ENCODE peak calls at places on chromosomes 7 and 10, in six cellular contexts. One of them, this sample, is unnamed.

GRCh38 chr7:143331179-143331825 is 15.4 kb downstream of the CLCN1 start:
- DNase-seq in AG04449: peak; percentile 81
- DNase-seq in GM23248: peak; percentile 98
- DNase-seq in CD4-positive, alpha-beta memory T cell: no peak
- DNase-seq in endothelial cell of umbilical vein: no peak
- DNase-seq in psoas muscle: no peak
- DNase-seq in this sample: no peak

GRCh38 chr7:138814806-138815332 is 16.9 kb upstream of the ATP6V0A4 start:
- DNase-seq in psoas muscle: no peak
- DNase-seq in endothelial cell of umbilical vein: no peak
- DNase-seq in CD4-positive, alpha-beta memory T cell: no peak
- DNase-seq in GM23248: no peak
- DNase-seq in AG04449: no peak
- DNase-seq in this sample: no peak

GRCh38 chr10:12943425-12943824 is 58.1 kb downstream of the CCDC3 start:
- DNase-seq in psoas muscle: no peak
- DNase-seq in CD4-positive, alpha-beta memory T cell: no peak
- DNase-seq in AG04449: no peak
- DNase-seq in GM23248: no peak
- DNase-seq in endothelial cell of umbilical vein: no peak
- DNase-seq in this sample: no peak

GRCh38 chr7:139108256-139109187 is 998 bp downstream of the ZC3HAV1 start:
- DNase-seq in endothelial cell of umbilical vein: peak; percentile 40
- DNase-seq in GM23248: peak; percentile 55
- DNase-seq in CD4-positive, alpha-beta memory T cell: no peak
- DNase-seq in psoas muscle: peak; percentile 26
- DNase-seq in AG04449: no peak
- DNase-seq in this sample: peak; percentile 54

GRCh38 chr7:121510858-121511482 is 114.9 kb upstream of the FAM3C start:
- DNase-seq in psoas muscle: no peak
- DNase-seq in endothelial cell of umbilical vein: peak; percentile 10
- DNase-seq in AG04449: no peak
- DNase-seq in GM23248: no peak
- DNase-seq in CD4-positive, alpha-beta memory T cell: no peak
- DNase-seq in this sample: no peak

GRCh38 chr7:14403587-14403986 is 414.1 kb upstream of the ETV1 start:
- DNase-seq in CD4-positive, alpha-beta memory T cell: no peak
- DNase-seq in GM23248: no peak
- DNase-seq in AG04449: no peak
- DNase-seq in endothelial cell of umbilical vein: no peak
- DNase-seq in psoas muscle: no peak
- DNase-seq in this sample: no peak

GRCh38 chr7:124351950-124352349 is 319.1 kb upstream of the TMEM229A start:
- DNase-seq in psoas muscle: no peak
- DNase-seq in CD4-positive, alpha-beta memory T cell: no peak
- DNase-seq in GM23248: no peak
- DNase-seq in AG04449: no peak
- DNase-seq in endothelial cell of umbilical vein: no peak
- DNase-seq in this sample: no peak

GRCh38 chr7:24756989-24757798 is at the start of gene GSDME:
- DNase-seq in AG04449: no peak
- DNase-seq in GM23248: peak; percentile 83
- DNase-seq in CD4-positive, alpha-beta memory T cell: peak; percentile 6
- DNase-seq in endothelial cell of umbilical vein: peak; percentile 63
- DNase-seq in psoas muscle: peak; percentile 77
- DNase-seq in this sample: peak; percentile 55

GRCh38 chr10:123427386-123427785 is 238.8 kb upstream of the GPR26 start:
- DNase-seq in GM23248: peak; percentile 43
- DNase-seq in psoas muscle: no peak
- DNase-seq in AG04449: no peak
- DNase-seq in endothelial cell of umbilical vein: no peak
- DNase-seq in CD4-positive, alpha-beta memory T cell: no peak
- DNase-seq in this sample: no peak

GRCh38 chr10:111944331-111944730 is 239.2 kb downstream of the GPAM start:
- DNase-seq in CD4-positive, alpha-beta memory T cell: no peak
- DNase-seq in AG04449: no peak
- DNase-seq in GM23248: no peak
- DNase-seq in endothelial cell of umbilical vein: no peak
- DNase-seq in psoas muscle: no peak
- DNase-seq in this sample: no peak

GRCh38 chr7:45387837-45388236 is 186.3 kb upstream of the ADCY1 start:
- DNase-seq in endothelial cell of umbilical vein: no peak
- DNase-seq in AG04449: no peak
- DNase-seq in psoas muscle: no peak
- DNase-seq in CD4-positive, alpha-beta memory T cell: no peak
- DNase-seq in GM23248: no peak
- DNase-seq in this sample: no peak

GRCh38 chr7:83466187-83466923 is 182.6 kb downstream of the SEMA3E start:
- DNase-seq in endothelial cell of umbilical vein: no peak
- DNase-seq in CD4-positive, alpha-beta memory T cell: no peak
- DNase-seq in AG04449: no peak
- DNase-seq in GM23248: no peak
- DNase-seq in psoas muscle: no peak
- DNase-seq in this sample: no peak

GRCh38 chr10:85997544-85997943 is 369.1 kb downstream of the GRID1 start:
- DNase-seq in GM23248: no peak
- DNase-seq in endothelial cell of umbilical vein: no peak
- DNase-seq in AG04449: no peak
- DNase-seq in psoas muscle: no peak
- DNase-seq in CD4-positive, alpha-beta memory T cell: no peak
- DNase-seq in this sample: no peak

GRCh38 chr10:31136951-31137885 is 105.6 kb upstream of the ZNF438 start:
- DNase-seq in psoas muscle: no peak
- DNase-seq in endothelial cell of umbilical vein: peak; percentile 54
- DNase-seq in AG04449: no peak
- DNase-seq in CD4-positive, alpha-beta memory T cell: peak; percentile 25
- DNase-seq in GM23248: peak; percentile 48
- DNase-seq in this sample: no peak

GRCh38 chr7:130902755-130903357 is 168.8 kb upstream of the KLF14 start:
- DNase-seq in AG04449: no peak
- DNase-seq in CD4-positive, alpha-beta memory T cell: no peak
- DNase-seq in psoas muscle: no peak
- DNase-seq in endothelial cell of umbilical vein: no peak
- DNase-seq in GM23248: no peak
- DNase-seq in this sample: peak; percentile 2

GRCh38 chr7:127652333-127653248 is 597 bp downstream of the SND1 start:
- DNase-seq in AG04449: no peak
- DNase-seq in GM23248: peak; percentile 70
- DNase-seq in CD4-positive, alpha-beta memory T cell: no peak
- DNase-seq in endothelial cell of umbilical vein: peak; percentile 39
- DNase-seq in psoas muscle: no peak
- DNase-seq in this sample: no peak

GRCh38 chr7:86970547-86970946 is 88.9 kb downstream of the ELAPOR2 start:
- DNase-seq in psoas muscle: no peak
- DNase-seq in AG04449: no peak
- DNase-seq in endothelial cell of umbilical vein: no peak
- DNase-seq in CD4-positive, alpha-beta memory T cell: no peak
- DNase-seq in GM23248: no peak
- DNase-seq in this sample: no peak

GRCh38 chr7:74344128-74344496 is 54.9 kb downstream of the CLIP2 start:
- DNase-seq in psoas muscle: no peak
- DNase-seq in endothelial cell of umbilical vein: no peak
- DNase-seq in AG04449: no peak
- DNase-seq in GM23248: peak; percentile 21
- DNase-seq in CD4-positive, alpha-beta memory T cell: no peak
- DNase-seq in this sample: no peak

GRCh38 chr7:95198891-95199290 is 125.4 kb downstream of the PON1 start:
- DNase-seq in AG04449: no peak
- DNase-seq in CD4-positive, alpha-beta memory T cell: no peak
- DNase-seq in GM23248: no peak
- DNase-seq in psoas muscle: no peak
- DNase-seq in endothelial cell of umbilical vein: no peak
- DNase-seq in this sample: no peak

GRCh38 chr7:30445770-30446169 is 32.8 kb downstream of the NOD1 start:
- DNase-seq in CD4-positive, alpha-beta memory T cell: peak; percentile 52
- DNase-seq in psoas muscle: peak; percentile 67
- DNase-seq in GM23248: peak; percentile 58
- DNase-seq in AG04449: no peak
- DNase-seq in endothelial cell of umbilical vein: no peak
- DNase-seq in this sample: peak; percentile 68

GRCh38 chr10:114100848-114101741 is 57.4 kb downstream of the ADRB1 start:
- DNase-seq in endothelial cell of umbilical vein: peak; percentile 40
- DNase-seq in CD4-positive, alpha-beta memory T cell: no peak
- DNase-seq in psoas muscle: peak; percentile 35
- DNase-seq in AG04449: no peak
- DNase-seq in GM23248: peak; percentile 57
- DNase-seq in this sample: no peak

GRCh38 chr10:76697923-76698322 is 939.7 kb downstream of the KCNMA1 start:
- DNase-seq in AG04449: no peak
- DNase-seq in GM23248: no peak
- DNase-seq in endothelial cell of umbilical vein: no peak
- DNase-seq in psoas muscle: no peak
- DNase-seq in CD4-positive, alpha-beta memory T cell: no peak
- DNase-seq in this sample: no peak

DNA sequence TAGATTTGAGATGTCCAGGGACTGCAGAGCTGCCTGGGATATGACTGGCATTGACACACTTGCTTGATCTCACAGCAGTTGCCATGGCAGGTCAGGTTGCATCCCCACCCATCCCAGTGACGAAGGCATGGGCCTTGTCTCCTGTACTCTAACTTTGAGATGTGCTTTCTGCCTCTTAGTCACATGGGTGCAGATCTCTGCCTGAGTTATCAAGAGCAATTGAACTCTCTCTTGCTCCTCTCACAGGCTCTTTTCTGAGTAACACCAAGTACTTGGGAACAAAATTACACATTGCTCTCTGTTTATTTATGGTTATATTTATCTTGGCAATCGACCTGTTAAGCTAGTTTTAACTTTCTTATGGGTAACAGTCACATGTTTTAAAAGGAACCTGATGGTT is 237.3 kb downstream of the NSUN6 start:
- DNase-seq in endothelial cell of umbilical vein: no peak
- DNase-seq in CD4-positive, alpha-beta memory T cell: no peak
- DNase-seq in AG04449: no peak
- DNase-seq in psoas muscle: no peak
- DNase-seq in GM23248: no peak
- DNase-seq in this sample: no peak
- H3K4me3 ChIP-seq in endothelial cell of umbilical vein: no peak overlapping the region
- H3K4me3 ChIP-seq in CD4-positive, alpha-beta memory T cell: no peak overlapping the region
- H3K4me3 ChIP-seq in AG04449: no peak overlapping the region
- H3K4me3 ChIP-seq in psoas muscle: no peak overlapping the region
- H3K4me3 ChIP-seq in GM23248: no peak overlapping the region
- H3K4me3 ChIP-seq in this sample: no peak overlapping the region

GRCh38 chr10:3503299-3503698 is 281.7 kb downstream of the KLF6 start:
- DNase-seq in GM23248: no peak
- DNase-seq in endothelial cell of umbilical vein: no peak
- DNase-seq in CD4-positive, alpha-beta memory T cell: no peak
- DNase-seq in psoas muscle: no peak
- DNase-seq in AG04449: no peak
- DNase-seq in this sample: no peak
- H3K4me3 ChIP-seq in GM23248: no peak overlapping the region
- H3K4me3 ChIP-seq in endothelial cell of umbilical vein: no peak overlapping the region
- H3K4me3 ChIP-seq in CD4-positive, alpha-beta memory T cell: no peak overlapping the region
- H3K4me3 ChIP-seq in psoas muscle: no peak overlapping the region
- H3K4me3 ChIP-seq in AG04449: no peak overlapping the region
- H3K4me3 ChIP-seq in this sample: no peak overlapping the region

GRCh38 chr10:5547934-5548660 is 23.3 kb downstream of the CALML3 start:
- DNase-seq in endothelial cell of umbilical vein: peak; percentile 55
- DNase-seq in AG04449: no peak
- DNase-seq in psoas muscle: peak; percentile 9
- DNase-seq in CD4-positive, alpha-beta memory T cell: no peak
- DNase-seq in GM23248: no peak
- DNase-seq in this sample: no peak
- H3K4me3 ChIP-seq in endothelial cell of umbilical vein: no peak overlapping the region
- H3K4me3 ChIP-seq in AG04449: no peak overlapping the region
- H3K4me3 ChIP-seq in psoas muscle: peak overlapping the region; percentile 36
- H3K4me3 ChIP-seq in CD4-positive, alpha-beta memory T cell: no peak overlapping the region
- H3K4me3 ChIP-seq in GM23248: peak overlapping the region; percentile 57
- H3K4me3 ChIP-seq in this sample: no peak overlapping the region

DNA sequence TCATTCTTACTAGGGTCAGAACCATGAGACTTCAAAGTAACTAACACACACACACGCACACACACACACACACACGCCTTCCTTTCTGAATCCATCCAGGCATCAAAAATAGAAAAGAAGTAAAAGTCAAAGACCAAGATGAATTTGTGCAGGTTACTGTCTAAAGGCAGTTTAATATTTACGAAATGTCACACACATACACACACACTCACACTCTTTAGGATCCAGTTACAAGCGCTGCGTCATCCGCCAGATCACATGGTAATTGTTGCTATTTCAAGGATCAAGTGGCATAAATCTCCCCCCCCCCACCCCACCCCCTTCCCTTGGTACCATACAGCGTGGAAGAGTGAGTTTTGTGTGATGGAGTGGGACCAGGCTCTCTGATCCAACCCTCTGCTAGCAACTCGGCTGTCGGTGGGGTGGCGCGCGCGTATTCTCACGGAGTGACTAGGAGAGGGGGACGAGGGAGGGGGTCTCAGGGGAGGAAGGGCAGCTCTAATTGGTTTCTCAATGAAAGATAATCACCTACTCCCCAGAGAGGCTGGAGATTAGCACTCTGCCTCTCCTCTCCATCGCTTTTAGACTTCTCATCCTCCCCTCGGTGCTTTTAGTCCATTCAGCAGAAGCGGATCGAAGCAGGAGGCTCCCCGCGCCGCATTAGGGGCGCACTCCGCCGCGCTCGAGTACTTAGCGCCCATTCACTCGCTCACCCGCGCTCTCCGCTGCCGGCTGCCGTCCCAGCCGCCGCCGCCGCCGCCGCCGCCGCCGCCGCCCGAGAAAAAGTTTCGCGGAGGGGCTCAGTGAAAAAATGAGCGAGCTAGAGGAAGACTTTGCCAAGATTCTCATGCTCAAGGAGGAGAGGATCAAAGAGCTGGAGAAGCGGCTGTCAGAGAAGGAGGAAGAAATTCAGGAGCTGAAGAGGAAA is 83.5 kb upstream of the PRKG1 start:
- DNase-seq in CD4-positive, alpha-beta memory T cell: no peak
- DNase-seq in AG04449: peak; percentile 83
- DNase-seq in endothelial cell of umbilical vein: peak; percentile 44
- DNase-seq in psoas muscle: peak; percentile 51
- DNase-seq in GM23248: peak; percentile 91
- DNase-seq in this sample: peak; percentile 32
- H3K4me3 ChIP-seq in CD4-positive, alpha-beta memory T cell: no peak overlapping the region
- H3K4me3 ChIP-seq in AG04449: peak overlapping the region; percentile 88
- H3K4me3 ChIP-seq in endothelial cell of umbilical vein: peak overlapping the region; percentile 51
- H3K4me3 ChIP-seq in psoas muscle: peak overlapping the region; percentile 94
- H3K4me3 ChIP-seq in GM23248: peak overlapping the region; percentile 95
- H3K4me3 ChIP-seq in this sample: peak overlapping the region; percentile 70

DNA sequence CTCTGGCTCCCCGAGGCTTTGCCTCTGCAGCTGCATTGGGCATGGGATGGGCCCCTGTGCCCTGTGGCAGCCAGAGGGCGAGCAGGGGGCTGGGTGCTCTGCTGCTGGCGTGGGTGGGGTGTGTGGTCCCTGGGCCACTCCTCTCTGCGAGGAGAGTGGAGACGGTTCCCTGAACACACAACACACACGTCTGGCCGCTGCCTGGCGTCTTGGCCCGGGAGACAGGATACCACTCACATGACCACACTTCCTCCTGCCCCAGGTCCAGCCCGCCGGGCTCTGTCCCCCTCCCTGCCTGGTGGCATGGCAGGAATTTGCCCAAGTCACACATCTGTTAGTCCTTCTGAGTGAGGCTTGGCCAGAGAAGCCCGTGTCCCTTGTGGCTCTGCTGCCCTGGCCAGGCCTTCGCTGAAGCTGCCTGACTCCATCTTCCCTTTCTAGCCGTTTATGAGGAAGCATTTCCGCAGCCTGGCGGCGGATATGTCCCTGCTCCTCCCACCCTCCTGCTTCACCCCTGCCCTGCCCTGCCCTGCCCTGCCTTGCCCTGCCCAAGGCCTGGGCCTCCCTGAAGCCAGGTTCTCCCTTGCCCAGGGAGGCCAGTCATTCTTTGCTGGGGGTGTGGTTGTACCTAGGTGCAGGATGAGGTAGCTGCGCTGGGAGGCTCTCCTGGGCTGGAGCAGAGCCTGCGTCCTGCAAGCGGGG is 3.0 kb downstream of the BRI3 start:
- DNase-seq in AG04449: peak; percentile 46
- DNase-seq in GM23248: peak; percentile 90
- DNase-seq in endothelial cell of umbilical vein: peak; percentile 85
- DNase-seq in CD4-positive, alpha-beta memory T cell: no peak
- DNase-seq in psoas muscle: peak; percentile 89
- DNase-seq in this sample: peak; percentile 89
- H3K4me3 ChIP-seq in AG04449: peak overlapping the region; percentile 83
- H3K4me3 ChIP-seq in GM23248: peak overlapping the region; percentile 86
- H3K4me3 ChIP-seq in endothelial cell of umbilical vein: peak overlapping the region; percentile 95
- H3K4me3 ChIP-seq in CD4-positive, alpha-beta memory T cell: no peak overlapping the region
- H3K4me3 ChIP-seq in psoas muscle: peak overlapping the region; percentile 90
- H3K4me3 ChIP-seq in this sample: peak overlapping the region; percentile 91